ENCODE peak calls at places on chromosome 10, in seven cellular contexts. P, I, N, L, Q, Z and V are unnamed samples.

GRCh38 chr10:130138479-130138866 is 2.3 kb downstream of the GLRX3 start:
- DNase-seq in P (no peak), I (no peak), N (no peak), L (peak), Q (no peak), Z (no peak), V (peak)

GRCh38 chr10:114403545-114404161 is 649 bp downstream of the AFAP1L2 start:
- DNase-seq in P (peak), I (no peak), N (no peak), L (no peak), Q (no peak), Z (no peak), V (peak)

GRCh38 chr10:132518572-132519381 is 18.8 kb upstream of the INPP5A start:
- DNase-seq in P (peak), I (peak), N (no peak), L (peak), Q (no peak), Z (no peak), V (peak)

GRCh38 chr10:86291616-86292340 is 74.8 kb downstream of the GRID1 start:
- DNase-seq in P (peak), I (no peak), N (no peak), L (peak), Q (no peak), Z (no peak), V (no peak)

GRCh38 chr10:68560916-68561691 is 967 bp downstream of the TET1 start:
- DNase-seq in P (peak), I (no peak), N (no peak), L (peak), Q (no peak), Z (no peak), V (peak)

GRCh38 chr10:46546591-46547330 is 9.7 kb downstream of the GPRIN2 start:
- DNase-seq in P (peak), I (peak), N (no peak), L (peak), Q (no peak), Z (no peak), V (peak)

GRCh38 chr10:12438914-12439692 is 89.8 kb downstream of the CAMK1D start:
- DNase-seq in P (no peak), I (no peak), N (no peak), L (no peak), Q (no peak), Z (no peak), V (no peak)

GRCh38 chr10:100847440-100847839 is 65.3 kb upstream of the SLF2 start:
- DNase-seq in P (no peak), I (no peak), N (no peak), L (peak), Q (no peak), Z (no peak), V (no peak)

GRCh38 chr10:5685764-5686240 is 1.2 kb downstream of the TASOR2 start:
- DNase-seq in P (no peak), I (no peak), N (no peak), L (no peak), Q (no peak), Z (no peak), V (no peak)

GRCh38 chr10:75788394-75789205 is 357.2 kb downstream of the LRMDA start:
- DNase-seq in P (no peak), I (no peak), N (no peak), L (no peak), Q (no peak), Z (no peak), V (no peak)